ENCODE peak calls at places on chromosomes 12 and 14, in nine cellular contexts. B is left colon, V is nephron progenitor cell, R is amniotic epithelial cell, N is endothelial cell, G is NCI-H2171, Y is cardiac fibroblast, Z is fibroblast of lung, K is KG1. W is an unnamed sample.

GRCh38 chr12:11875414-11875935 is 195.3 kb upstream of the BCL2L14 start:
- DNase-seq in B (no peak), V (no peak), R (no peak), N (no peak), G (no peak), Y (no peak), Z (peak; percentile 40), K (no peak), W (peak; percentile 11)

GRCh38 chr14:37563189-37563588 is 31.9 kb downstream of the FOXA1 start:
- DNase-seq in B (peak; percentile 28), V (no peak), R (no peak), N (no peak), G (no peak), Y (no peak), Z (no peak), K (no peak), W (no peak)

GRCh38 chr12:31729728-31730127 is 907 bp upstream of the AMN1 start:
- DNase-seq in B (no peak), V (no peak), R (no peak), N (no peak), G (no peak), Y (no peak), Z (no peak), K (no peak), W (no peak)

GRCh38 chr14:103618999-103619398 is 10.0 kb upstream of the KLC1 start:
- DNase-seq in B (no peak), V (no peak), R (peak; percentile 34), N (no peak), G (no peak), Y (peak; percentile 29), Z (no peak), K (no peak), W (no peak)

GRCh38 chr14:105013150-105013787 is 7.6 kb downstream of the CDCA4 start:
- DNase-seq in B (no peak), V (no peak), R (no peak), N (no peak), G (peak; percentile 28), Y (no peak), Z (no peak), K (no peak), W (no peak)

GRCh38 chr14:33794791-33795300 is 156.0 kb downstream of the EGLN3 start:
- DNase-seq in B (no peak), V (no peak), R (peak; percentile 57), N (no peak), G (no peak), Y (peak; percentile 22), Z (no peak), K (no peak), W (peak; percentile 9)

GRCh38 chr14:72855913-72856312 is 38.0 kb downstream of the DPF3 start:
- DNase-seq in B (peak; percentile 56), V (no peak), R (peak; percentile 70), N (no peak), G (no peak), Y (peak; percentile 46), Z (peak; percentile 55), K (no peak), W (peak; percentile 44)

GRCh38 chr14:53316504-53316903 is 163.4 kb upstream of the DDHD1 start:
- DNase-seq in B (no peak), V (no peak), R (no peak), N (no peak), G (no peak), Y (no peak), Z (no peak), K (no peak), W (no peak)

GRCh38 chr12:262817-263216 is at the start of gene SLC6A13:
- DNase-seq in B (no peak), V (peak; percentile 65), R (peak; percentile 44), N (no peak), G (no peak), Y (no peak), Z (no peak), K (no peak), W (no peak)

W was measured in fibroblast of pulmonary artery.